ENCODE peak calls at places on chromosomes 2 and 18, in seven cellular contexts. One of them, this sample, is unnamed.

GRCh38 chr2:239936838-239937581 is 88.1 kb downstream of the NDUFA10 start:
- DNase-seq in coronary artery: peak
- DNase-seq in astrocyte: no peak
- DNase-seq in heart right ventricle: no peak
- DNase-seq in fibroblast of the aortic adventitia: no peak
- DNase-seq in upper lobe of left lung: no peak
- DNase-seq in WERI-Rb-1: no peak
- DNase-seq in this sample: no peak

GRCh38 chr2:60476206-60476946 is 77.1 kb downstream of the BCL11A start:
- DNase-seq in astrocyte: no peak
- DNase-seq in fibroblast of the aortic adventitia: no peak
- DNase-seq in heart right ventricle: peak
- DNase-seq in WERI-Rb-1: no peak
- DNase-seq in upper lobe of left lung: no peak
- DNase-seq in coronary artery: no peak
- DNase-seq in this sample: no peak

GRCh38 chr2:101446869-101447268 is 28.0 kb downstream of the RFX8 start:
- DNase-seq in coronary artery: no peak
- DNase-seq in upper lobe of left lung: no peak
- DNase-seq in heart right ventricle: no peak
- DNase-seq in fibroblast of the aortic adventitia: peak
- DNase-seq in WERI-Rb-1: no peak
- DNase-seq in astrocyte: peak
- DNase-seq in this sample: peak

GRCh38 chr18:23970161-23971153 is 44.1 kb upstream of the TTC39C start:
- DNase-seq in upper lobe of left lung: no peak
- DNase-seq in WERI-Rb-1: no peak
- DNase-seq in fibroblast of the aortic adventitia: no peak
- DNase-seq in astrocyte: no peak
- DNase-seq in heart right ventricle: no peak
- DNase-seq in coronary artery: no peak
- DNase-seq in this sample: no peak

GRCh38 chr2:214671330-214671850 is 138.1 kb downstream of the BARD1 start:
- DNase-seq in coronary artery: no peak
- DNase-seq in heart right ventricle: no peak
- DNase-seq in WERI-Rb-1: no peak
- DNase-seq in upper lobe of left lung: no peak
- DNase-seq in fibroblast of the aortic adventitia: no peak
- DNase-seq in astrocyte: no peak
- DNase-seq in this sample: no peak

GRCh38 chr2:75500633-75501032 is 60.1 kb downstream of the EVA1A start:
- DNase-seq in heart right ventricle: no peak
- DNase-seq in coronary artery: no peak
- DNase-seq in fibroblast of the aortic adventitia: no peak
- DNase-seq in WERI-Rb-1: no peak
- DNase-seq in upper lobe of left lung: no peak
- DNase-seq in astrocyte: peak
- DNase-seq in this sample: peak

GRCh38 chr2:241064008-241064801 is 37.9 kb downstream of the MTERF4 start:
- DNase-seq in WERI-Rb-1: no peak
- DNase-seq in upper lobe of left lung: peak
- DNase-seq in fibroblast of the aortic adventitia: no peak
- DNase-seq in heart right ventricle: peak
- DNase-seq in astrocyte: no peak
- DNase-seq in coronary artery: no peak
- DNase-seq in this sample: no peak

GRCh38 chr2:134389331-134389835 is 135.5 kb downstream of the MGAT5 start:
- DNase-seq in WERI-Rb-1: peak
- DNase-seq in astrocyte: no peak
- DNase-seq in heart right ventricle: no peak
- DNase-seq in upper lobe of left lung: no peak
- DNase-seq in coronary artery: no peak
- DNase-seq in fibroblast of the aortic adventitia: no peak
- DNase-seq in this sample: no peak

GRCh38 chr2:854460-854859 is 96.2 kb upstream of the SNTG2 start:
- DNase-seq in upper lobe of left lung: no peak
- DNase-seq in astrocyte: no peak
- DNase-seq in WERI-Rb-1: peak
- DNase-seq in fibroblast of the aortic adventitia: no peak
- DNase-seq in coronary artery: peak
- DNase-seq in heart right ventricle: no peak
- DNase-seq in this sample: no peak

GRCh38 chr2:143254108-143254507 is 124.9 kb downstream of the ARHGAP15 start:
- DNase-seq in astrocyte: no peak
- DNase-seq in upper lobe of left lung: no peak
- DNase-seq in fibroblast of the aortic adventitia: no peak
- DNase-seq in WERI-Rb-1: no peak
- DNase-seq in heart right ventricle: no peak
- DNase-seq in coronary artery: no peak
- DNase-seq in this sample: no peak

GRCh38 chr18:76875390-76876330 is 53.3 kb downstream of the ZNF236 start:
- DNase-seq in fibroblast of the aortic adventitia: peak
- DNase-seq in heart right ventricle: no peak
- DNase-seq in coronary artery: no peak
- DNase-seq in astrocyte: no peak
- DNase-seq in upper lobe of left lung: no peak
- DNase-seq in WERI-Rb-1: peak
- DNase-seq in this sample: no peak

GRCh38 chr2:233690444-233690843 is 2.2 kb upstream of the UGT1A6 start:
- DNase-seq in fibroblast of the aortic adventitia: peak
- DNase-seq in upper lobe of left lung: no peak
- DNase-seq in WERI-Rb-1: no peak
- DNase-seq in heart right ventricle: no peak
- DNase-seq in coronary artery: no peak
- DNase-seq in astrocyte: no peak
- DNase-seq in this sample: no peak

GRCh38 chr18:23357992-23358594 is 95.0 kb upstream of the RIOK3 start:
- DNase-seq in astrocyte: no peak
- DNase-seq in coronary artery: no peak
- DNase-seq in upper lobe of left lung: no peak
- DNase-seq in fibroblast of the aortic adventitia: peak
- DNase-seq in heart right ventricle: peak
- DNase-seq in WERI-Rb-1: no peak
- DNase-seq in this sample: no peak

GRCh38 chr2:133871810-133872209 is 303.5 kb upstream of the NCKAP5 start:
- DNase-seq in coronary artery: no peak
- DNase-seq in heart right ventricle: no peak
- DNase-seq in fibroblast of the aortic adventitia: no peak
- DNase-seq in astrocyte: no peak
- DNase-seq in upper lobe of left lung: no peak
- DNase-seq in WERI-Rb-1: no peak
- DNase-seq in this sample: no peak

GRCh38 chr18:67310826-67311225 is 205.7 kb downstream of the DSEL start:
- DNase-seq in astrocyte: peak
- DNase-seq in heart right ventricle: no peak
- DNase-seq in fibroblast of the aortic adventitia: peak
- DNase-seq in upper lobe of left lung: no peak
- DNase-seq in WERI-Rb-1: no peak
- DNase-seq in coronary artery: no peak
- DNase-seq in this sample: peak

GRCh38 chr2:148622390-148622789 is 22.2 kb upstream of the EPC2 start:
- DNase-seq in astrocyte: no peak
- DNase-seq in WERI-Rb-1: no peak
- DNase-seq in fibroblast of the aortic adventitia: peak
- DNase-seq in coronary artery: no peak
- DNase-seq in upper lobe of left lung: no peak
- DNase-seq in heart right ventricle: no peak
- DNase-seq in this sample: no peak

GRCh38 chr2:233419626-233420431 is 65.5 kb downstream of the DGKD start:
- DNase-seq in WERI-Rb-1: no peak
- DNase-seq in coronary artery: no peak
- DNase-seq in astrocyte: no peak
- DNase-seq in fibroblast of the aortic adventitia: no peak
- DNase-seq in upper lobe of left lung: no peak
- DNase-seq in heart right ventricle: no peak
- DNase-seq in this sample: no peak

DNA sequence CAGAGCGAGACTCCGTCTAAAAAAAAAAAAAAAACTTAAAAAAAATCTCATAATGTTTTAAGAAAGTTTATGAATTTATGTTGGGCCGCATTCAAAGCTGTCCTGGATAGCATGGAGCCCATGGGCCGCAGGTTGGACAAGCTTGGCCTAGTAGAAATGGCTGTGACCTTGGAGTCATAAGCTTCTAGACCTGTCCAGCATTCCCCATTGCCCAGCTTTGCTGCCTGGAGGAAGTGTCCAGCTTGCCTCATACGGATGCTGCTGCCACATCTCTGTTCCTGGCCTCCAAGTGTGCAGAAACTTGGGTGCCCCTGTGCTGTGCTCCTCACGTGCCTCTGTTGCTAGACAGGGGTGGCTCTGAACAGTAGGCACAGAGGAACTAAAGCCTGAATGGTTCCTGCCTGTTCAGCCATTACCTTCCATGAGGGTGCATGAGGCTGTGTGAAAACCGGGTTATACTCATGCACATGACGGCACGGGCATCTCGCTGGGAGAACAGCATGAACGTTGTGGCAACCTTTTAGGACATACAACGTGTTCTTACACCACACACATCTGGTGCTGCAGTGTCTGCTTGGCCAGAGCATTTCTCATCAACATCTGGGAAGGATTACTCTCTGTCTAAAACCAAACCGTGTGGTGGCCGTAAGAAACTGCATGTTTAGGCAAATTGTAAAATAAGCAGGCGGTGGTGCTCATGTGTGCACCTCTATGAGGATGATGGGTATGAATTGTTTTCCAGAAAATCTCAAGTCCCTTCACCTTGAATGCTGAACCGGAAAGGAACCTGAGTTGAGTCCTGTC is 38.2 kb downstream of the FHOD3 start:
- DNase-seq in astrocyte: no peak
- DNase-seq in coronary artery: no peak
- DNase-seq in upper lobe of left lung: no peak
- DNase-seq in fibroblast of the aortic adventitia: no peak
- DNase-seq in heart right ventricle: no peak
- DNase-seq in WERI-Rb-1: no peak
- DNase-seq in this sample: no peak
- TF ChIP-seq CTCF in astrocyte: no peak
- TF ChIP-seq CTCF in coronary artery: no peak
- TF ChIP-seq CTCF in upper lobe of left lung: no peak
- TF ChIP-seq CTCF in fibroblast of the aortic adventitia: peak
- TF ChIP-seq CTCF in heart right ventricle: no peak
- TF ChIP-seq CTCF in WERI-Rb-1: no peak
- TF ChIP-seq CTCF in this sample: peak

GRCh38 chr2:40113997-40114396 is 334.9 kb upstream of the THUMPD2 start:
- DNase-seq in WERI-Rb-1: no peak
- DNase-seq in heart right ventricle: no peak
- DNase-seq in fibroblast of the aortic adventitia: no peak
- DNase-seq in astrocyte: no peak
- DNase-seq in upper lobe of left lung: no peak
- DNase-seq in coronary artery: no peak
- DNase-seq in this sample: no peak

GRCh38 chr2:40115894-40116293 is 336.0 kb downstream of the SLC8A1 start:
- DNase-seq in heart right ventricle: no peak
- DNase-seq in WERI-Rb-1: no peak
- DNase-seq in astrocyte: no peak
- DNase-seq in coronary artery: no peak
- DNase-seq in fibroblast of the aortic adventitia: no peak
- DNase-seq in upper lobe of left lung: no peak
- DNase-seq in this sample: no peak

GRCh38 chr2:40118622-40119021 is 333.3 kb downstream of the SLC8A1 start:
- DNase-seq in coronary artery: no peak
- DNase-seq in WERI-Rb-1: peak
- DNase-seq in upper lobe of left lung: no peak
- DNase-seq in astrocyte: no peak
- DNase-seq in heart right ventricle: no peak
- DNase-seq in fibroblast of the aortic adventitia: no peak
- DNase-seq in this sample: no peak

GRCh38 chr2:40113272-40113671 is 334.2 kb upstream of the THUMPD2 start:
- DNase-seq in WERI-Rb-1: no peak
- DNase-seq in heart right ventricle: no peak
- DNase-seq in astrocyte: peak
- DNase-seq in coronary artery: no peak
- DNase-seq in upper lobe of left lung: no peak
- DNase-seq in fibroblast of the aortic adventitia: no peak
- DNase-seq in this sample: peak

GRCh38 chr2:40115348-40115747 is 336.3 kb upstream of the THUMPD2 start:
- DNase-seq in heart right ventricle: no peak
- DNase-seq in upper lobe of left lung: peak
- DNase-seq in fibroblast of the aortic adventitia: no peak
- DNase-seq in WERI-Rb-1: no peak
- DNase-seq in astrocyte: no peak
- DNase-seq in coronary artery: no peak
- DNase-seq in this sample: no peak
- TF ChIP-seq CTCF in heart right ventricle: no peak
- TF ChIP-seq CTCF in upper lobe of left lung: no peak
- TF ChIP-seq CTCF in fibroblast of the aortic adventitia: no peak
- TF ChIP-seq CTCF in WERI-Rb-1: no peak
- TF ChIP-seq CTCF in astrocyte: no peak
- TF ChIP-seq CTCF in coronary artery: no peak
- TF ChIP-seq CTCF in this sample: no peak

DNA sequence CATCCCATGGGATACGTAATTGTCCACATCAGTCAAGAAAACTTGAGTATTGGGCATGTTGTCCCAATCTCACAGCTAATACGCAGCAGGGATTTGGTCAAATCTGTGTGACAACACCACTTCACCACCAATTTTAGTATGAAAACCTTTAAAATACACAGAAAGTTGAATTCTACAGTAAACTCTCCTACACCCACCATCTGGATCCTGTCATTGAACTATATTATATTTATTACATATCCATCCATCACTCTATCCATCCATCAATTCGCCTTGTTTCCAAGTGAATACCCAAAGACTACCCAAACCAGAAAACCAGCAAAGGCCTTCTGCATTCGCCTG is 846 bp upstream of the FKBP7 start:
- DNase-seq in coronary artery: no peak
- DNase-seq in fibroblast of the aortic adventitia: no peak
- DNase-seq in upper lobe of left lung: no peak
- DNase-seq in heart right ventricle: no peak
- DNase-seq in astrocyte: no peak
- DNase-seq in WERI-Rb-1: no peak
- DNase-seq in this sample: no peak
- TF ChIP-seq CTCF in coronary artery: no peak
- TF ChIP-seq CTCF in fibroblast of the aortic adventitia: no peak
- TF ChIP-seq CTCF in upper lobe of left lung: no peak
- TF ChIP-seq CTCF in heart right ventricle: no peak
- TF ChIP-seq CTCF in astrocyte: no peak
- TF ChIP-seq CTCF in WERI-Rb-1: no peak
- TF ChIP-seq CTCF in this sample: peak

DNA sequence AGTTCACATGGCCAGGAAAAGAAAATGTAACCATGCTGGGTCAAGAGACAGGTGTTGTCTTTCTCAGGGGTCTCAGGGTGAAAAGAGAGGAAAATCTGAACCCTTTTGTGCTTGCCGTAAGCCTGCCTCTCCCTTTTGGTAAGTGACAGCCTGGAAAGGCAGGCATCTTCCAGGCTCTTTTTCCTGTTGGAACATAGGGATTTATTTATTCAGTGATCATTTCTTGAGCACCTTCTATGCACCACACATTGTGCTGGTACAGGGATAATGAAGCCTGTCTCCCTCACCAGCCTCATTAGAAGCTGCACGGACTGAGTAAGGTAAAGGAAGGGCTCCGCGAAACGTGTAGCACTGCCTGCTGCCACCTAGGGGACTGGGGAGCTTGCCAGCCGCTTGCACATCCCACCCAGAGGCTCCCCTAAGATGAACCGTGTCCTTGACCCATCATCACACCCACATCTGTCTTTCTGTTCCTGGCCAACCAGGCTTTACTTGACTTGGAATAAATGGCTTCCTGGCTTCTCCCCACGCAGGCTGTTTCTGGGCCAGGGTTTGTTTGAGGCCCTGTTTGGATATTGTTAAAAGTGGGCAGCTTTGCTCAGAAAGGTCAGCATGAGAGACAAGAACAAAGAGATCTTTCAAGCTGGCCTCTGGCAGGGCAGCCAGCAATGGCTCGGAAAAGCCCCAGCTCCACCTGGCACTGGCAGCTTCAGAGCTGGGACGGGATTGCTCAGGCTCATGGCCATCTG is 73.3 kb upstream of the MCFD2 start:
- DNase-seq in WERI-Rb-1: peak
- DNase-seq in upper lobe of left lung: no peak
- DNase-seq in coronary artery: no peak
- DNase-seq in fibroblast of the aortic adventitia: no peak
- DNase-seq in astrocyte: no peak
- DNase-seq in heart right ventricle: peak
- DNase-seq in this sample: no peak
- TF ChIP-seq CTCF in WERI-Rb-1: peak
- TF ChIP-seq CTCF in upper lobe of left lung: no peak
- TF ChIP-seq CTCF in coronary artery: no peak
- TF ChIP-seq CTCF in fibroblast of the aortic adventitia: peak
- TF ChIP-seq CTCF in astrocyte: peak
- TF ChIP-seq CTCF in heart right ventricle: no peak
- TF ChIP-seq CTCF in this sample: no peak